ENCODE peak calls at places on chromosomes 6 and 20, in six cellular contexts. Y, P, Q, M, C and N are unnamed samples.
A peak's percentile ranks its signal among the peaks of the same experiment; 100 is the strongest.

GRCh38 chr6:42555477-42556457 is 8.1 kb upstream of the UBR2 start:
- DNase-seq in Y (no peak), P (peak; percentile 32), Q (no peak), M (no peak), C (no peak), N (no peak)

GRCh38 chr20:18263723-18264122 is 24.6 kb upstream of the ZNF133 start:
- DNase-seq in Y (no peak), P (no peak), Q (peak; percentile 47), M (no peak), C (no peak), N (no peak)

GRCh38 chr20:18504479-18505060 is 3.2 kb upstream of the SEC23B start:
- DNase-seq in Y (peak; percentile 31), P (peak; percentile 27), Q (no peak), M (no peak), C (peak; percentile 44), N (peak; percentile 40)

GRCh38 chr20:2006452-2007381 is 12.9 kb upstream of the PDYN start:
- DNase-seq in Y (peak; percentile 30), P (peak; percentile 30), Q (peak; percentile 27), M (no peak), C (no peak), N (peak; percentile 56)

GRCh38 chr6:45661667-45662066 is 283.9 kb upstream of the SUPT3H start:
- DNase-seq in Y (no peak), P (peak; percentile 84), Q (no peak), M (no peak), C (no peak), N (no peak)

GRCh38 chr6:134472661-134473060 is 154.7 kb upstream of the SGK1 start:
- DNase-seq in Y (no peak), P (no peak), Q (no peak), M (no peak), C (no peak), N (no peak)

GRCh38 chr6:165793287-165793825 is 130.3 kb upstream of the PDE10A start:
- DNase-seq in Y (no peak), P (no peak), Q (no peak), M (no peak), C (no peak), N (no peak)

GRCh38 chr6:1950631-1951030 is 294.8 kb downstream of the GMDS start:
- DNase-seq in Y (no peak), P (no peak), Q (no peak), M (no peak), C (no peak), N (no peak)

GRCh38 chr6:43313813-43314212 is 5.2 kb upstream of the CRIP3 start:
- DNase-seq in Y (no peak), P (no peak), Q (no peak), M (no peak), C (no peak), N (no peak)

GRCh38 chr6:40894962-40895799 is 143.8 kb downstream of the UNC5CL start:
- DNase-seq in Y (peak; percentile 68), P (peak; percentile 54), Q (peak; percentile 59), M (no peak), C (peak; percentile 13), N (peak; percentile 74)

GRCh38 chr20:23641936-23642751 is 4.4 kb upstream of the CST3 start:
- DNase-seq in Y (peak; percentile 58), P (peak; percentile 87), Q (no peak), M (no peak), C (no peak), N (peak; percentile 45)

GRCh38 chr6:34654061-34654460 is 42.5 kb downstream of the ILRUN start:
- DNase-seq in Y (no peak), P (no peak), Q (no peak), M (no peak), C (no peak), N (no peak)

GRCh38 chr6:132096245-132096644 is 145.1 kb upstream of the CCN2 start:
- DNase-seq in Y (no peak), P (no peak), Q (no peak), M (no peak), C (no peak), N (no peak)

GRCh38 chr20:38450412-38450975 is 15.4 kb upstream of the SNHG17 start:
- DNase-seq in Y (peak; percentile 84), P (peak; percentile 49), Q (no peak), M (no peak), C (no peak), N (no peak)

GRCh38 chr20:63947638-63948456 is 8.4 kb downstream of the UCKL1 start:
- DNase-seq in Y (no peak), P (no peak), Q (no peak), M (no peak), C (no peak), N (no peak)

GRCh38 chr20:10060223-10060622 is 25.4 kb downstream of the ANKEF1 start:
- DNase-seq in Y (no peak), P (no peak), Q (no peak), M (no peak), C (no peak), N (no peak)

GRCh38 chr20:23606652-23607049 is 934 bp upstream of the CST9 start:
- DNase-seq in Y (peak; percentile 67), P (peak; percentile 64), Q (peak; percentile 78), M (peak; percentile 78), C (peak; percentile 74), N (peak; percentile 88)

GRCh38 chr6:123427008-123427407 is 209.7 kb downstream of the TRDN start:
- DNase-seq in Y (no peak), P (no peak), Q (no peak), M (no peak), C (no peak), N (no peak)

GRCh38 chr6:170429457-170429856 is 122.9 kb downstream of the FAM120B start:
- DNase-seq in Y (peak; percentile 49), P (no peak), Q (no peak), M (no peak), C (no peak), N (peak; percentile 15)

GRCh38 chr6:137094411-137095008 is 49.7 kb upstream of the IL20RA start:
- DNase-seq in Y (peak; percentile 75), P (peak; percentile 67), Q (peak; percentile 47), M (peak; percentile 71), C (peak; percentile 63), N (peak; percentile 76)

GRCh38 chr20:32674362-32674789 is 635 bp upstream of the C20orf203 start:
- DNase-seq in Y (peak; percentile 69), P (peak; percentile 50), Q (peak; percentile 56), M (no peak), C (peak; percentile 18), N (no peak)

GRCh38 chr6:56314683-56315523 is 67.5 kb upstream of the COL21A1 start:
- DNase-seq in Y (peak; percentile 72), P (peak; percentile 50), Q (no peak), M (no peak), C (no peak), N (peak; percentile 46)

GRCh38 chr6:22236626-22237414 is 60.0 kb downstream of the PRL start:
- DNase-seq in Y (no peak), P (peak; percentile 95), Q (no peak), M (no peak), C (no peak), N (no peak)

GRCh38 chr6:56663344-56663743 is 20.7 kb upstream of the DST start:
- DNase-seq in Y (no peak), P (no peak), Q (no peak), M (no peak), C (no peak), N (no peak)

GRCh38 chr6:15399651-15400470 is 154.0 kb downstream of the JARID2 start:
- DNase-seq in Y (peak; percentile 87), P (peak; percentile 82), Q (peak; percentile 75), M (peak; percentile 46), C (peak; percentile 74), N (peak; percentile 93)

DNA sequence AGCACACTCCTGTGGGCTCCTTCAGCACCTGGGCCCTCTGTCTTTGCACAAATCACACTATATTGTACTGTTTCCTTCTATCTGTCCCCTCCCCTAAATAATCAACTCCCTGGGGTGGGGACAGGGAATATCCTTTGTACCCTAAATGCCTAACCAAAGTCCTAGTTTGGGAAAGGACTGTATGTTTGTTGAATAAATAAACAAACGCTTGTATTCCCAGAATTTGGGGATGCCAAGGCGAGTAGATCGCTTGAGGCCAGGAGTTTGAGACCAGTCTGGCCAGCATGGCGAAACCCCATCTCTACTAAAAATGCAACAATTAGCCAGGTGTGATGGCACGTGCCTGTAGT is 322.7 kb downstream of the SYNE1 start:
- DNase-seq in Y (no peak), P (no peak), Q (no peak), M (no peak), C (no peak), N (no peak)
- H3K36me3 ChIP-seq in Y (no peaks in the 10 kb centered on the region), P (peaks cover 21% of the 10 kb centered on the region), Q (peaks cover 85% of the 10 kb centered on the region), M (peaks cover 2% of the 10 kb centered on the region), C (no peaks in the 10 kb centered on the region), N (no peaks in the 10 kb centered on the region)

GRCh38 chr6:130206474-130206873 is 16.3 kb downstream of the SAMD3 start:
- DNase-seq in Y (no peak), P (no peak), Q (no peak), M (no peak), C (no peak), N (no peak)
- TF ChIP-seq POLR2A in Y (no peak), P (no peak), Q (no peak), M (no peak), C (no peak), N (no peak)

GRCh38 chr20:62511300-62511914 is 35.6 kb upstream of the GATA5 start:
- DNase-seq in Y (no peak), P (no peak), Q (no peak), M (no peak), C (no peak), N (no peak)
- H3K4me1 ChIP-seq in Y (no peaks in the 10 kb centered on the region), P (no peaks in the 10 kb centered on the region), Q (peaks cover 8% of the 10 kb centered on the region), M (no peaks in the 10 kb centered on the region), C (no peaks in the 10 kb centered on the region), N (no peaks in the 10 kb centered on the region)

DNA sequence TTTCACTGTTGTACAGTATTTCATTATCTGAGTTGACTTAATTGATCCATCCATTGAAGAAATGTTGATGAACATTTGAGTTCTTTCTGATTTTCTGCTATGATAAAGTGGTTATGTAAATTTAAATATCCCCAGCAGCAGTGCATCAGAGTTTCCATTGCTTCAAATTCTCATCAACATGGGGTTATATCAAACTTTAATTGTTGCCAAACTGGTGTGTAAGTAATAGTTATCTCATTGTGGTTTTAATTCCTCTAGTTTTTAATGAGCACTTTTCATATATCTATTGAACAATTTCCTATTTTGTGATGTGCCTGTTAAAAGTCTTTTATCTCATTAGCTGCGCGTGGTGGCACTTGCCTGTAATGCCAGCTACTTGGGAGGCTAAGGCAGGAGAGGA is 18.1 kb downstream of the ZNFX1 start:
- DNase-seq in Y (no peak), P (no peak), Q (no peak), M (no peak), C (no peak), N (no peak)
- H3K36me3 ChIP-seq in Y (peaks cover 32% of the 10 kb centered on the region), P (peaks cover 60% of the 10 kb centered on the region), Q (peaks cover 100% of the 10 kb centered on the region), M (peaks cover 5% of the 10 kb centered on the region), C (peaks cover 15% of the 10 kb centered on the region), N (no peaks in the 10 kb centered on the region)

DNA sequence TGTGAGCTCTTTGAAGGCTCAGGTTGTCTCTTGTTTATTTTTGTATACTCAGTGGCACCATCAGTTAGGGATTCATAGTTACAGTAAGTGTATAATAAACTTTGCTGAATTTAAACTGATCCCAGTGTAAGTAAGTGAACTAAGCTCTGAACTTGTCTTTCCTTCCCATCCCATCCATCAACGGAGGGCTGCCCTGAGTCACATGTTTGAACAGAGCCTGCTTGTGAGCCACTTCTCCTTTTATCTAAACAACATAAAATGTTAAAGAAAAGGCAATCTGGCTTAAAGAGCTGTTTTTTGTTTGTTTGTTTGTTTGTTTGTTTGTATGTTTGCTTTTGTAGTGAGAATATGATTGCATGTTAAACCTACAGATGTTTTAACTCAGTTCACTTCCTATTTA is 185.7 kb upstream of the MARCKS start:
- DNase-seq in Y (no peak), P (peak; percentile 56), Q (no peak), M (no peak), C (no peak), N (no peak)
- TF ChIP-seq POLR2A in Y (no peak), P (no peak), Q (no peak), M (no peak), C (no peak), N (no peak)